ENCODE peak calls at places on chromosomes 16 and 17, in six cellular contexts. E is HTR-8/SVneo; L is CD4-positive, CD25-positive, alpha-beta regulatory T cell; D is left ventricle myocardium inferior; P is breast epithelium; V is activated naive CD4-positive, alpha-beta T cell treated with anti-CD3 and anti-CD28 coated beads for 36 hours. O is an unnamed sample.

GRCh38 chr17:7260151-7260550 is 2.1 kb downstream of the CLDN7 start:
- DNase-seq in L (no peak), E (no peak), P (no peak), V (no peak), D (no peak), O (no peak)

GRCh38 chr16:76277099-76278030 is at the start of gene CNTNAP4:
- DNase-seq in P (no peak), V (no peak), L (no peak), D (no peak), E (no peak), O (no peak)

GRCh38 chr16:56389554-56389953 is 35.8 kb downstream of the AMFR start:
- DNase-seq in D (no peak), V (no peak), L (no peak), E (no peak), P (no peak), O (no peak)

GRCh38 chr17:81277421-81277820 is 17.7 kb downstream of the SLC38A10 start:
- DNase-seq in E (no peak), V (no peak), P (no peak), D (peak), L (no peak), O (no peak)

GRCh38 chr17:41571561-41572434 is at the start of gene KRT9:
- DNase-seq in E (no peak), D (no peak), L (no peak), V (no peak), P (no peak), O (no peak)

GRCh38 chr17:77815127-77815905 is 143.2 kb upstream of the TNRC6C start:
- DNase-seq in D (no peak), P (no peak), E (no peak), L (no peak), V (no peak), O (no peak)

GRCh38 chr17:77472837-77473214 is 332.1 kb downstream of the SEC14L1 start:
- DNase-seq in P (no peak), D (no peak), E (no peak), L (no peak), V (no peak), O (no peak)

GRCh38 chr17:50110591-50111349 is 15.6 kb downstream of the PDK2 start:
- DNase-seq in V (no peak), L (no peak), D (peak), P (no peak), E (no peak), O (no peak)

GRCh38 chr16:30956601-30957455 is 726 bp upstream of the SETD1A start:
- DNase-seq in E (peak), V (peak), D (peak), P (peak), L (peak), O (peak)

GRCh38 chr17:80725532-80725931 is 180.9 kb downstream of the RPTOR start:
- DNase-seq in L (no peak), E (no peak), P (no peak), D (no peak), V (no peak), O (no peak)

GRCh38 chr16:2043980-2044451 is 3.6 kb downstream of the NTHL1 start:
- DNase-seq in P (no peak), L (no peak), D (peak), E (no peak), V (no peak), O (no peak)

GRCh38 chr17:74833501-74834361 is 26.0 kb downstream of the GRIN2C start:
- DNase-seq in D (no peak), L (no peak), E (no peak), P (no peak), V (no peak), O (peak)

GRCh38 chr16:67055712-67056487 is 27.0 kb downstream of the CBFB start:
- DNase-seq in E (peak), V (peak), D (no peak), P (no peak), L (peak), O (no peak)

GRCh38 chr16:13906426-13907089 is 13.4 kb upstream of the ERCC4 start:
- DNase-seq in V (no peak), D (no peak), P (no peak), E (no peak), L (no peak), O (no peak)

GRCh38 chr16:69410285-69410990 is 14.0 kb upstream of the CYB5B start:
- DNase-seq in E (no peak), V (no peak), D (no peak), L (no peak), P (no peak), O (no peak)

GRCh38 chr16:85208181-85208580 is 95.9 kb upstream of the CIBAR2 start:
- DNase-seq in E (no peak), P (no peak), L (no peak), D (no peak), V (no peak), O (no peak)

GRCh38 chr17:39740357-39741111 is 2.8 kb downstream of the GRB7 start:
- DNase-seq in V (peak), P (peak), L (no peak), E (peak), D (no peak), O (no peak)

GRCh38 chr17:1627219-1627986 is 1.2 kb downstream of the SLC43A2 start:
- DNase-seq in P (no peak), E (no peak), V (no peak), L (peak), D (no peak), O (no peak)

GRCh38 chr17:9645858-9646555 is 690 bp downstream of the USP43 start:
- DNase-seq in L (peak), P (peak), E (no peak), V (peak), D (peak), O (no peak)

GRCh38 chr17:41500131-41500911 is 5.1 kb downstream of the KRT13 start:
- DNase-seq in E (peak), P (no peak), V (no peak), D (no peak), L (no peak), O (no peak)

GRCh38 chr16:17773698-17774101 is 302.9 kb upstream of the XYLT1 start:
- DNase-seq in L (no peak), E (no peak), P (no peak), V (no peak), D (no peak), O (no peak)

GRCh38 chr16:67346328-67346727 is 19.7 kb downstream of the LRRC36 start:
- DNase-seq in V (no peak), D (no peak), L (no peak), E (no peak), P (no peak), O (no peak)

GRCh38 chr17:58200024-58200633 is 7.6 kb downstream of the EPX start:
- DNase-seq in V (peak), L (peak), E (peak), D (no peak), P (no peak), O (peak)

GRCh38 chr16:77295896-77296295 is 96.7 kb downstream of the SYCE1L start:
- DNase-seq in E (no peak), L (no peak), V (no peak), P (no peak), D (no peak), O (no peak)

O was measured in DND-41.